ENCODE peak calls at places on chromosomes 5 and 9, in nine cellular contexts. M is AG04450; V is AG08396; F is left colon; U is Calu3; S is nephron progenitor cell; D is C1 segment of cervical spinal cord; N is retinal pigment epithelial cell; P is CD4-positive, alpha-beta memory T cell. Z is an unnamed sample.

GRCh38 chr5:154722936-154723335 is 32.2 kb upstream of the LARP1 start:
- DNase-seq in M (no peak), V (no peak), F (no peak), U (no peak), S (no peak), D (no peak), N (no peak), P (no peak), Z (no peak)

GRCh38 chr5:177427919-177428573 is 1.6 kb downstream of the GRK6 start:
- DNase-seq in M (no peak), V (no peak), F (no peak), U (no peak), S (no peak), D (no peak), N (no peak), P (no peak), Z (no peak)

GRCh38 chr5:77400645-77401044 is 91.5 kb downstream of the WDR41 start:
- DNase-seq in M (no peak), V (no peak), F (no peak), U (no peak), S (no peak), D (no peak), N (no peak), P (no peak), Z (no peak)

GRCh38 chr9:124000161-124000783 is 11.3 kb upstream of the LHX2 start:
- DNase-seq in M (no peak), V (no peak), F (no peak), U (no peak), S (no peak), D (no peak), N (no peak), P (no peak), Z (no peak)

GRCh38 chr9:2016411-2017208 is 1.5 kb downstream of the SMARCA2 start:
- DNase-seq in M (no peak), V (peak), F (peak), U (peak), S (peak), D (peak), N (no peak), P (peak), Z (no peak)

GRCh38 chr9:111016046-111017026 is 21.9 kb downstream of the LPAR1 start:
- DNase-seq in M (no peak), V (peak), F (no peak), U (no peak), S (no peak), D (no peak), N (no peak), P (no peak), Z (no peak)

GRCh38 chr9:116151966-116152381 is 1.6 kb upstream of the PAPPA start:
- DNase-seq in M (peak), V (no peak), F (no peak), U (no peak), S (no peak), D (no peak), N (peak), P (no peak), Z (no peak)

GRCh38 chr5:110054240-110054639 is 364.5 kb downstream of the MAN2A1 start:
- DNase-seq in M (no peak), V (no peak), F (peak), U (peak), S (no peak), D (no peak), N (peak), P (peak), Z (no peak)

GRCh38 chr5:124263172-124263571 is 483.3 kb downstream of the ZNF608 start:
- DNase-seq in M (no peak), V (no peak), F (no peak), U (no peak), S (no peak), D (no peak), N (no peak), P (no peak), Z (no peak)